ENCODE peak calls at places on chromosomes 12 and 14, in seven cellular contexts. I is hepatocyte; D is CD8-positive, alpha-beta memory T cell; E is endothelial cell of umbilical vein; G is lower lobe of right lung; H is A549; C is IMR-90. B is an unnamed sample. For H3K4me1, the result is how much of the 10 kb centered on the place peaks cover.

GRCh38 chr12:71731439-71732356 is 23.0 kb upstream of the RAB21 start:
- DNase-seq in I (peak), D (no peak), E (no peak), G (no peak), H (peak), C (peak), B (no peak)

GRCh38 chr14:29548948-29549370 is 378.7 kb downstream of the PRKD1 start:
- DNase-seq in I (peak), D (no peak), E (peak), G (no peak), H (peak), C (peak), B (no peak)

GRCh38 chr12:98456583-98457573 is 58.5 kb upstream of the TMPO start:
- DNase-seq in I (peak), D (no peak), E (peak), G (peak), H (no peak), C (peak), B (no peak)

GRCh38 chr12:78585132-78585531 is 279.4 kb upstream of the SYT1 start:
- DNase-seq in I (no peak), D (no peak), E (no peak), G (no peak), H (no peak), C (no peak), B (no peak)

GRCh38 chr12:132422057-132423043 is 67.6 kb upstream of the FBRSL1 start:
- DNase-seq in I (no peak), D (no peak), E (no peak), G (no peak), H (no peak), C (peak), B (no peak)

GRCh38 chr12:45928309-45928708 is 62.1 kb downstream of the SCAF11 start:
- DNase-seq in I (no peak), D (no peak), E (no peak), G (no peak), H (no peak), C (no peak), B (no peak)

GRCh38 chr12:117417004-117417403 is 55.6 kb upstream of the NOS1 start:
- DNase-seq in I (no peak), D (no peak), E (no peak), G (no peak), H (no peak), C (no peak), B (no peak)

GRCh38 chr12:45553204-45553603 is 176.3 kb upstream of the ARID2 start:
- DNase-seq in I (no peak), D (no peak), E (no peak), G (no peak), H (no peak), C (peak), B (no peak)

GRCh38 chr12:121087467-121088207 is 45.0 kb upstream of the P2RX7 start:
- DNase-seq in I (no peak), D (no peak), E (no peak), G (no peak), H (no peak), C (no peak), B (no peak)

GRCh38 chr14:44771495-44771894 is 190.3 kb downstream of the KLHL28 start:
- DNase-seq in I (no peak), D (no peak), E (no peak), G (no peak), H (no peak), C (no peak), B (no peak)

GRCh38 chr14:80615831-80616230 is 325.7 kb downstream of the CEP128 start:
- DNase-seq in I (no peak), D (no peak), E (no peak), G (no peak), H (no peak), C (no peak), B (no peak)

GRCh38 chr14:24439830-24440605 is 2.6 kb downstream of the SDR39U1 start:
- DNase-seq in I (no peak), D (no peak), E (no peak), G (no peak), H (no peak), C (no peak), B (no peak)

GRCh38 chr14:24438198-24439095 is 4.1 kb downstream of the SDR39U1 start:
- DNase-seq in I (no peak), D (no peak), E (no peak), G (no peak), H (no peak), C (no peak), B (no peak)

GRCh38 chr14:24437736-24438067 is 4.9 kb downstream of the SDR39U1 start:
- DNase-seq in I (no peak), D (no peak), E (no peak), G (no peak), H (no peak), C (no peak), B (no peak)

GRCh38 chr14:24440606-24441399 is 1.8 kb downstream of the SDR39U1 start:
- DNase-seq in I (no peak), D (no peak), E (no peak), G (no peak), H (no peak), C (no peak), B (peak)

DNA sequence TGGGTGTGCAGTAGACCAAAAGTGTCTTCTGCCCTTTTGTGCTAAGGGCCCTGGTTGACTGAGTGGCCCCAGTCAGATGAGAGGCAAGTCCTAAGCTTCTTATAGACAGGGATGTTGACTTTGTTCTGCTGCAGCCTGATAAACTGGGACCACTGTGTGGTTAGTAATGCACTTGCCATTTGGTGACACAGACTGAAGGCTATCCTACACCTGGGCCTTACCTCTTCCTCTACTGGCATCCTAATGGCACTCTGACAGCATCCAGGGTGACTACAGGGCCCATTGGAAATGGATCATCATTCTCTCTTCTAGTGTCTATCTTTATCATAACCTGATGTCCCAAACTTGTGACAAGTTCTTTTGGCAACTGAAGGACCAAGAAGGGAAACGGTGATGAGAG is 3.3 kb downstream of the SDR39U1 start:
- DNase-seq in I (no peak), D (no peak), E (no peak), G (no peak), H (no peak), C (no peak), B (no peak)
- H3K4me1 ChIP-seq in I (under half), D (under half), E (under half), G (half or more), H (under half), C (under half), B (under half)

GRCh38 chr14:91413547-91414474 is 3.8 kb downstream of the CCDC88C start:
- DNase-seq in I (peak), D (peak), E (no peak), G (peak), H (no peak), C (no peak), B (no peak)
- H3K4me1 ChIP-seq in I (under half), D (half or more), E (under half), G (under half), H (under half), C (under half), B (under half)

GRCh38 chr14:91371990-91372375 is 45.6 kb downstream of the CCDC88C start:
- DNase-seq in I (no peak), D (no peak), E (no peak), G (no peak), H (no peak), C (no peak), B (no peak)

GRCh38 chr14:91367173-91368171 is 50.1 kb downstream of the CCDC88C start:
- DNase-seq in I (peak), D (peak), E (peak), G (peak), H (peak), C (peak), B (no peak)

GRCh38 chr14:91368681-91369416 is 48.8 kb downstream of the CCDC88C start:
- DNase-seq in I (no peak), D (no peak), E (no peak), G (no peak), H (no peak), C (no peak), B (no peak)

GRCh38 chr14:91371011-91371989 is 46.3 kb downstream of the CCDC88C start:
- DNase-seq in I (no peak), D (no peak), E (no peak), G (no peak), H (no peak), C (no peak), B (no peak)

DNA sequence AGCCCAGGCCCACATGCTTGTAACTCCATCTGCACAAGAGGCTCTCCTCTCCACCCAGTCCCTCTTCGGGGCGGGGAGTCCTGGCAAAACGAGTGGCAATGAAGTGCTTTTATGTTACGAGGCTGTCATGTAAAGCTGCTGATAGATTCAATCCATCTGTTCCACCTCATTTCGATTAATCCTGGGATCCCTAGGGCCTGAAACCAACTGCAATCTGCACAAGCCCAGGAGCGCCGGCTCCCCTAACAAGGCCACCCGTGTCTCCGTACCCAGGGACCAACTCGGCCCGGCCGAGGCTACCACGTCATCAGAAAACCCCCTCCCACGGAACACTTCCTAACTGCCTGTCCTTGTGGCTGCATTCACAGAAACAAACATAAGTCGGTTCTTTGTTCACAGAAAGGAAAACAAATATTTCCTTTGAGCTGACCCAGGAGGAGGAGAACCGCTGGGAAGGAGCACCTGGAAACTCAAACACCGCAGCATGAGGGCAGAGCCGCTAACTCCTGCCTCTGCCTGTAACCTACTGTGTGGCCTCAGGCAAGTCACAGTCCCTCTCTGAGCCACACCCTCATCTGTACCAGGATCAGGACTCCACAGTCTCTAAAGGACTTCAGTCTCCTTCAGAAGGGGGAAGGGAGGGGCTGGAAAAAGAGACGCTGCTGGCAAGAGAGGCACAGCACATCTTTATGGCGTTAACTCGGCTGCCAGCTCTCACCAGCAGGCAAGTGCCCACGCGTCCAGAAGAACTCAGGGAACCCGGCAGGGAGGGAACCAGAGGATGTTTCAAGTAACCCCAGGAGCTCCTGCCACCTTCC is 47.8 kb downstream of the CCDC88C start:
- DNase-seq in I (no peak), D (no peak), E (peak), G (no peak), H (no peak), C (no peak), B (no peak)
- H3K4me1 ChIP-seq in I (under half), D (half or more), E (under half), G (half or more), H (under half), C (under half), B (half or more)

DNA sequence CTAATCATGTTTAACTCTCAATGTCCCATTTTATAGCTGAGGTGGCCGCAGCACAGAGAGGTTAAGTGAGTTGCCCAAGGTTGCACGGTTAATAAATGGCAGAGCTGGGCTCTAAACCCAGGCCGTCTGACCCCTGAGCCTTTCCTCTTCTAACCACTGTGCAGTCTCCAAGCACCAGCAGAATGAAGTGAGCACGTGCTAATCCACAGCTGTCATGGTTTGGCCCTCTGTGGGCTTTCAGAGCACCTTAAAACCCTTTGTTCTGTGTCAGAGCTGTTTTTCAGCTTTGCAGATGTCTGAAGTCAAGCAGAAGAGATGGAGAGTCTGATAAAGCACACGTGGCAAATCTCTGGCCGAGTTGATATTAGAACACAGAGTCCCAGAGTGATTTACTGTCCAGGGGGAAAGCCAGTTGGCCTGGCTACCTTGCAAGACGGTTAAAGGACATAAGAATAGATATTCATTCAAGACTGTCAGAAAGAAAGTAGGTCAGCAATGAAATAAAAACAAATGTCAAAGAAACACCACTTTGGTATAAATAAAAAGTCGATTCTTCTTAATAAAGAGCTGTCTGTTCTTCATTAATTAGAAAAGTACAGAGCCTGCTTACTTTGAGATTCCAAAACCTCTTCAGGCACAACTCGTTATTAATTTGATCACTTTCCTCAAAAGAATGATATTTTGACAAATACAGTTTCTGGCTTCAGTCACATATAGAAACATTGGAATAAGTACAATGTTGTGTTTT is 107.3 kb downstream of the CRADD start:
- DNase-seq in I (peak), D (no peak), E (peak), G (no peak), H (peak), C (peak), B (no peak)
- H3K4me1 ChIP-seq in I (under half), D (under half), E (under half), G (under half), H (under half), C (under half), B (under half)